ENCODE peak calls at places on chromosomes 3 and 15, in four cellular contexts. E is WTC11, G is K562, P is HepG2. R is an unnamed sample.

GRCh38 chr3:139159356-139159755 is 114.7 kb upstream of the PRR23C start:
- DNase-seq in E (no peak), G (no peak), P (no peak), R (no peak)

GRCh38 chr3:163878396-163878795 is 1199.9 kb downstream of the SI start:
- DNase-seq in E (no peak), G (no peak), P (no peak), R (no peak)

GRCh38 chr15:45831787-45832186 is 197.0 kb downstream of the SQOR start:
- DNase-seq in E (no peak), G (no peak), P (no peak), R (no peak)

GRCh38 chr3:11718582-11719405 is 75.1 kb upstream of the VGLL4 start:
- DNase-seq in E (peak), G (no peak), P (peak), R (no peak)

GRCh38 chr3:165751654-165752053 is 85.6 kb downstream of the BCHE start:
- DNase-seq in E (no peak), G (no peak), P (no peak), R (no peak)

GRCh38 chr3:13480340-13481318 is 523 bp downstream of the HDAC11 start:
- DNase-seq in E (peak), G (no peak), P (no peak), R (no peak)

GRCh38 chr15:82679626-82680199 is 30.0 kb downstream of the AP3B2 start:
- DNase-seq in E (no peak), G (no peak), P (no peak), R (no peak)

GRCh38 chr3:135491478-135491877 is 474.1 kb upstream of the PPP2R3A start:
- DNase-seq in E (no peak), G (no peak), P (no peak), R (no peak)

GRCh38 chr15:56913670-56914069 is 4.8 kb upstream of the TCF12 start:
- DNase-seq in E (no peak), G (no peak), P (no peak), R (no peak)

GRCh38 chr15:82538961-82539689 is 1.1 kb downstream of the RPS17 start:
- DNase-seq in E (no peak), G (peak), P (peak), R (no peak)

GRCh38 chr15:95105229-95105628 is 873.9 kb downstream of the MCTP2 start:
- DNase-seq in E (no peak), G (no peak), P (no peak), R (no peak)

GRCh38 chr15:95108673-95109072 is 877.3 kb downstream of the MCTP2 start:
- DNase-seq in E (no peak), G (no peak), P (no peak), R (no peak)

GRCh38 chr15:95111969-95112368 is 880.6 kb downstream of the MCTP2 start:
- DNase-seq in E (no peak), G (no peak), P (no peak), R (no peak)

DNA sequence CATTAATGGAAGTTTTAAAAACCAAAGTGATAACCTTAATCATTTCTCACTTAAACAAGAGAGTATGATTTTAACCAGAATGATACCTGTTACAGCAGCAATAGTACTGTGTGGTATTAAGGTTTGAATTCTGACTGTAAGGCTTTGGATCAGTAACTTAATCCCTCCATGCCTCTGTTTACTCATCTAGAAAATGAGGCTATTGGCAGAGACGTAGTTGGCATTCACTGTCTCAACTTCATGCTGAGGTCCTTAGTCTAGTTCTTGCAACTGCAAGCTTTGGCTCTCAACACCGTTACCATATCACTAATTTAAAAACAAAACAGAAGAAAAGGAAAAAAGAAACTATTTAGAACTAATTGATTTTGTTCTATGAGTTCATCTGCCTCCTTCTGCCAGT is 875.4 kb downstream of the MCTP2 start:
- DNase-seq in E (no peak), G (no peak), P (no peak), R (no peak)
- TF ChIP-seq CREM in E (no peak), G (no peak), P (no peak), R (no peak)

GRCh38 chr3:43181202-43181910 is 75.5 kb upstream of the POMGNT2 start:
- DNase-seq in E (no peak), G (no peak), P (no peak), R (peak)
- TF ChIP-seq CREM in E (no peak), G (no peak), P (no peak), R (peak)

GRCh38 chr3:190385835-190386688 is 1.9 kb upstream of the CLDN16 start:
- DNase-seq in E (no peak), G (no peak), P (peak), R (no peak)
- TF ChIP-seq CREM in E (no peak), G (no peak), P (no peak), R (no peak)

DNA sequence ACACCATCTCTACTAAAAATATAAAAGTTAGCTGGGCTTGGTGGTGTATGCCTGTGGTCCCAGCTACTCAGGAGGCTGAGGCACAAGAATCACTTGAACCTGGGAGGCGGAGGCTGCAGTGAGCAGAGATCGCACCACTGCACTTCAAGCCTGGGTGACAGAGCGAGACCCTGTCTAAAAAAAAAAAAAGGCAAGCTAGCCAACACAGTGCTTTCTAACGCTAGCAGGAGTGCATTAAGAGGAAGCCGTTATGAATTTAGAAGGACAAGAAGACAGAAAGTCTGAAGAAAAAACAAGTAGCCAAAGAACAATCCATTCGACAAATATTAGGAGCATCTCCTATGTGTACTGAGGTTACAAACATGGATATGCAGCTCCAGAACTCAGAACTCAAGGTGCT is 28.6 kb downstream of the BHLHE40 start:
- DNase-seq in E (no peak), G (no peak), P (no peak), R (no peak)
- TF ChIP-seq CREM in E (no peak), G (no peak), P (no peak), R (no peak)

GRCh38 chr15:92453611-92454010 is 59.9 kb downstream of the ST8SIA2 start:
- DNase-seq in E (no peak), G (no peak), P (no peak), R (no peak)
- TF ChIP-seq CREM in E (no peak), G (no peak), P (no peak), R (no peak)

DNA sequence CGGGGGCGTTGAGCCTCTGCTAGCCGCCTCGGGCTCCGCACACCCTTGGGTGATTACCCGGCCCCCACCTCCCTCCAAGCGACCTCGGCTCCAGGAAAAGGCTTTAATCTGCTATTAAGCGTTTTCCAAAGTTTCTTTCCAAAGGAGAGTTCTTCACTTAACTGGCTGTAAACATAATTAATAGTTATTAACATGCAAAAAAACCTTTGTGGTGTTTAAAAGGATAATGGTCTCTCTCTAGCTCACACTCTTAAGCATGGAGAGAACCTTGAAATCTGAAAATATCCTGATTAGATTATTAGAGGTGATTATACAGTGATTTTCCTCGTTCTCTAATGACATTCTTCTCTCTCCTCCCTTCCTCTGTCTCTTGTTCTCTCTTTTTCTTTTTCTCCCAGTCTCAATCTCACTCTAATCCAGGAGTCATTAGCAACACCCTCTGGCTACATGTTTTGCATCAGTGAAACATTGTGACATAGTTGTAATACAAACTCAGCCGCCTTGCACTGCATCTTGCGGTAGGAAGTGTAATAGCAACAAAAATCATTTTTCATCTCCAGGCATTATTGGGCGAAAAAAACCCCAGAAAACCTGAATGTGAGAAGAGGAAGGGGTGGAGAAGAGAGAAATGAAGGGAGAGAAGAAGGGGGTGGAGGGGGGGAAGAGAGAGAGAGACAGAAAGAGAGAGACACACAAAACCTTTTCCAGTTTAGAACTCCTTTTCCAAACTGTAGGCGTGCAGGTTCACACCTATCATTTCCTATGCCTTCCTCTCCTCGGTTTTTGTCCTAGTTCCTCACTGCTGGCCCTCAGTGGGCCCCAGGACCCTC is 24.4 kb downstream of the NR2F2 start:
- DNase-seq in E (no peak), G (no peak), P (peak), R (no peak)
- TF ChIP-seq CREM in E (no peak), G (no peak), P (no peak), R (no peak)

GRCh38 chr3:114216186-114216970 is 21.0 kb downstream of the ZNF80 start:
- DNase-seq in E (no peak), G (no peak), P (no peak), R (no peak)

GRCh38 chr3:114213669-114214541 is 23.5 kb downstream of the ZNF80 start:
- DNase-seq in E (no peak), G (no peak), P (no peak), R (peak)

GRCh38 chr3:114212646-114213045 is 24.7 kb downstream of the ZNF80 start:
- DNase-seq in E (no peak), G (no peak), P (no peak), R (no peak)

GRCh38 chr3:114213262-114213668 is 24.1 kb downstream of the ZNF80 start:
- DNase-seq in E (no peak), G (no peak), P (no peak), R (no peak)

GRCh38 chr3:114214542-114215341 is 22.6 kb downstream of the ZNF80 start:
- DNase-seq in E (no peak), G (no peak), P (no peak), R (no peak)
- TF ChIP-seq CREM in E (no peak), G (no peak), P (no peak), R (no peak)

GRCh38 chr3:190594171-190594570 is 80.3 kb downstream of the IL1RAP start:
- DNase-seq in E (no peak), G (no peak), P (no peak), R (no peak)

GRCh38 chr3:190595212-190595795 is 81.4 kb downstream of the IL1RAP start:
- DNase-seq in E (no peak), G (no peak), P (peak), R (no peak)

GRCh38 chr3:190589326-190589725 is 75.4 kb downstream of the IL1RAP start:
- DNase-seq in E (no peak), G (no peak), P (no peak), R (no peak)

GRCh38 chr3:190593075-190593474 is 79.2 kb downstream of the IL1RAP start:
- DNase-seq in E (no peak), G (no peak), P (no peak), R (no peak)

DNA sequence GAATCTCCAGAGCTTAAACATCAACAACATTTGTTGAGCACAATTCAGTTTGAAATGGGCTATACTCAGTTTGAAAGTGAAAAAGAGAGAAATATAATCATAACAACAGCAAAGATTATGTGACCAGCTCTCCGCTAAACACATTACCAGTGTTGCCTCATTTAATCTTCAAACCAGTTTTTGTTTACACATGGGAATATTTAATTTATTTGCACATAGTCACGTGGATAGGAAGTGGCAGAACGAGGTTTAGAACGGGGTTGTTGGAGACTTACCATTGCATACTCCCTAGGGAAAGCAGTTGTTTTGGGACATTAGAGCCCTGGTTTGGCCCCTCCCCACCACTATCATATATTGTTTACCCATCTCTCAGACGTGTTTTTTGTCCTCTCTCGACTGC is 77.2 kb downstream of the IL1RAP start:
- DNase-seq in E (no peak), G (no peak), P (no peak), R (no peak)
- TF ChIP-seq CREM in E (no peak), G (no peak), P (no peak), R (no peak)

GRCh38 chr3:148230473-148230872 is 467.2 kb upstream of the AGTR1 start:
- DNase-seq in E (no peak), G (no peak), P (no peak), R (no peak)
- TF ChIP-seq CREM in E (no peak), G (no peak), P (no peak), R (no peak)

R was measured in GM12878.